ENCODE peak calls at places on chromosomes 7 and 10, in six cellular contexts. R is SJSA1; Z is Peyer's patch; F is activated CD4-positive, alpha-beta T cell treated with anti-CD3 and anti-CD28 coated beads for 4 hours; K is natural killer cell; P is psoas muscle. M is an unnamed sample.

GRCh38 chr10:132636358-132636757 is 98.8 kb downstream of the INPP5A start:
- DNase-seq in R (no peak), Z (peak; percentile 21), F (no peak), K (no peak), P (peak; percentile 13), M (no peak)

GRCh38 chr7:81812514-81813472 is 42.9 kb upstream of the HGF start:
- DNase-seq in R (no peak), Z (no peak), F (no peak), K (no peak), P (no peak), M (no peak)

GRCh38 chr10:116753759-116754158 is 11.4 kb upstream of the HSPA12A start:
- DNase-seq in R (no peak), Z (no peak), F (no peak), K (no peak), P (no peak), M (no peak)

GRCh38 chr10:73998623-73999622 is 1.0 kb downstream of the VCL start:
- DNase-seq in R (peak; percentile 94), Z (peak; percentile 74), F (peak; percentile 9), K (peak; percentile 19), P (peak; percentile 62), M (peak; percentile 71)

GRCh38 chr10:89373916-89374711 is 3.7 kb upstream of the IFIT1B start:
- DNase-seq in R (peak; percentile 76), Z (peak; percentile 50), F (no peak), K (no peak), P (peak; percentile 75), M (peak; percentile 81)

GRCh38 chr10:6229290-6229689 is 26.6 kb downstream of the PFKFB3 start:
- DNase-seq in R (no peak), Z (peak; percentile 34), F (no peak), K (no peak), P (no peak), M (no peak)

GRCh38 chr7:135974667-135975066 is 2.5 kb downstream of the MTPN start:
- DNase-seq in R (no peak), Z (no peak), F (no peak), K (no peak), P (no peak), M (no peak)

GRCh38 chr7:133358728-133359127 is 105.8 kb downstream of the EXOC4 start:
- DNase-seq in R (peak; percentile 10), Z (no peak), F (no peak), K (no peak), P (no peak), M (no peak)

GRCh38 chr7:1825877-1826741 is 156.0 kb downstream of the ELFN1 start:
- DNase-seq in R (no peak), Z (peak; percentile 36), F (no peak), K (no peak), P (no peak), M (no peak)

GRCh38 chr10:124736491-124737136 is 7.6 kb downstream of the FAM53B start:
- DNase-seq in R (peak; percentile 30), Z (peak; percentile 86), F (no peak), K (no peak), P (peak; percentile 80), M (peak; percentile 86)

GRCh38 chr10:51886438-51887068 is 187.2 kb upstream of the CSTF2T start:
- DNase-seq in R (peak; percentile 30), Z (no peak), F (no peak), K (no peak), P (no peak), M (no peak)

GRCh38 chr7:139825666-139826290 is 3.3 kb upstream of the TBXAS1 start:
- DNase-seq in R (peak; percentile 6), Z (no peak), F (no peak), K (no peak), P (no peak), M (no peak)

GRCh38 chr7:16412535-16413247 is 8.6 kb downstream of the CRPPA start:
- DNase-seq in R (peak; percentile 42), Z (no peak), F (no peak), K (no peak), P (no peak), M (no peak)

GRCh38 chr7:28674359-28674782 is 262.1 kb downstream of the CREB5 start:
- DNase-seq in R (no peak), Z (no peak), F (no peak), K (no peak), P (no peak), M (no peak)

GRCh38 chr10:133618851-133619250 is 7.7 kb downstream of the FRG2B start:
- DNase-seq in R (no peak), Z (no peak), F (no peak), K (no peak), P (no peak), M (no peak)

GRCh38 chr7:96040250-96040772 is 268.0 kb downstream of the DYNC1I1 start:
- DNase-seq in R (no peak), Z (no peak), F (no peak), K (no peak), P (no peak), M (no peak)

GRCh38 chr10:1007583-1007982 is 18.1 kb downstream of the IDI2 start:
- DNase-seq in R (no peak), Z (no peak), F (no peak), K (no peak), P (no peak), M (no peak)

GRCh38 chr7:48109848-48110663 is 21.0 kb downstream of the UPP1 start:
- DNase-seq in R (peak; percentile 59), Z (peak; percentile 91), F (peak; percentile 79), K (peak; percentile 82), P (peak; percentile 67), M (peak; percentile 91)

GRCh38 chr7:90320801-90321494 is at the start of gene FAM237B:
- DNase-seq in R (no peak), Z (no peak), F (no peak), K (no peak), P (no peak), M (no peak)

GRCh38 chr10:98170249-98171117 is 36.0 kb downstream of the R3HCC1L start:
- DNase-seq in R (no peak), Z (peak; percentile 49), F (no peak), K (no peak), P (no peak), M (peak; percentile 38)

GRCh38 chr7:876972-877311 is 588 bp downstream of the GET4 start:
- DNase-seq in R (no peak), Z (no peak), F (peak; percentile 36), K (no peak), P (no peak), M (no peak)

GRCh38 chr7:149245244-149245643 is 5.8 kb downstream of the ZNF212 start:
- DNase-seq in R (peak; percentile 60), Z (no peak), F (no peak), K (no peak), P (no peak), M (no peak)

GRCh38 chr7:23590529-23590928 is 6.7 kb upstream of the CCDC126 start:
- DNase-seq in R (no peak), Z (no peak), F (no peak), K (no peak), P (no peak), M (no peak)

GRCh38 chr10:116761883-116762282 is 19.5 kb upstream of the HSPA12A start:
- DNase-seq in R (no peak), Z (no peak), F (no peak), K (no peak), P (no peak), M (no peak)

GRCh38 chr10:6530211-6530840 is 49.8 kb downstream of the PRKCQ start:
- DNase-seq in R (no peak), Z (no peak), F (peak; percentile 74), K (peak; percentile 69), P (no peak), M (peak; percentile 53)

GRCh38 chr10:5501976-5502902 is 2.9 kb upstream of the CALML5 start:
- DNase-seq in R (no peak), Z (peak; percentile 39), F (no peak), K (no peak), P (no peak), M (peak; percentile 6)

GRCh38 chr10:60353519-60354258 is 36.0 kb downstream of the ANK3 start:
- DNase-seq in R (no peak), Z (no peak), F (no peak), K (no peak), P (no peak), M (no peak)

GRCh38 chr10:85317827-85318226 is 989.4 kb downstream of the CCSER2 start:
- DNase-seq in R (no peak), Z (no peak), F (no peak), K (no peak), P (no peak), M (no peak)

GRCh38 chr10:52645435-52645776 is 127.2 kb downstream of the MBL2 start:
- DNase-seq in R (no peak), Z (no peak), F (no peak), K (no peak), P (no peak), M (no peak)

GRCh38 chr10:58818889-58819288 is 306.2 kb downstream of the BICC1 start:
- DNase-seq in R (peak; percentile 35), Z (no peak), F (no peak), K (no peak), P (no peak), M (no peak)

GRCh38 chr10:69802424-69803161 is 887 bp downstream of the COL13A1 start:
- DNase-seq in R (peak; percentile 77), Z (no peak), F (no peak), K (no peak), P (peak; percentile 45), M (no peak)

GRCh38 chr7:150580995-150581394 is 13.8 kb downstream of the GIMAP4 start:
- DNase-seq in R (no peak), Z (no peak), F (no peak), K (no peak), P (no peak), M (no peak)

GRCh38 chr10:99993994-99994689 is 15.6 kb downstream of the DNMBP start:
- DNase-seq in R (peak; percentile 81), Z (no peak), F (peak; percentile 19), K (peak; percentile 50), P (peak; percentile 52), M (peak; percentile 58)

GRCh38 chr7:44223362-44224114 is 22.8 kb downstream of the YKT6 start:
- DNase-seq in R (no peak), Z (no peak), F (no peak), K (no peak), P (no peak), M (no peak)

GRCh38 chr7:754531-755420 is 27.7 kb upstream of the PRKAR1B start:
- DNase-seq in R (no peak), Z (peak; percentile 35), F (no peak), K (no peak), P (no peak), M (no peak)